ENCODE peak calls at places on chromosomes 16 and 17, in ten cellular contexts. F, W, N, Y, U, T, R, B, J and H are unnamed samples.

GRCh38 chr17:15377608-15378007 is 36.2 kb upstream of the TEKT3 start:
- DNase-seq in F (no peak), W (no peak), N (no peak), Y (peak; percentile 74), U (peak; percentile 82), T (no peak), R (no peak), B (peak; percentile 54), J (no peak), H (no peak)

GRCh38 chr17:77502626-77503292 is 362.0 kb downstream of the SEC14L1 start:
- DNase-seq in F (no peak), W (no peak), N (peak; percentile 18), Y (no peak), U (no peak), T (no peak), R (no peak), B (no peak), J (no peak), H (no peak)

GRCh38 chr16:13335894-13336293 is 434.5 kb downstream of the SHISA9 start:
- DNase-seq in F (no peak), W (no peak), N (no peak), Y (no peak), U (no peak), T (no peak), R (no peak), B (no peak), J (no peak), H (no peak)

GRCh38 chr16:24645739-24646645 is 83.5 kb upstream of the TNRC6A start:
- DNase-seq in F (no peak), W (no peak), N (no peak), Y (peak; percentile 99), U (no peak), T (no peak), R (no peak), B (peak; percentile 100), J (no peak), H (peak; percentile 98)

GRCh38 chr17:76696763-76697701 is 13.7 kb downstream of the MXRA7 start:
- DNase-seq in F (no peak), W (no peak), N (no peak), Y (no peak), U (no peak), T (no peak), R (no peak), B (no peak), J (no peak), H (peak; percentile 49)

GRCh38 chr17:72169823-72170222 is 49.0 kb downstream of the SOX9 start:
- DNase-seq in F (no peak), W (no peak), N (no peak), Y (no peak), U (no peak), T (no peak), R (no peak), B (no peak), J (no peak), H (no peak)

GRCh38 chr16:12612598-12613101 is 191.0 kb downstream of the CPPED1 start:
- DNase-seq in F (no peak), W (no peak), N (no peak), Y (no peak), U (no peak), T (no peak), R (no peak), B (no peak), J (no peak), H (no peak)

GRCh38 chr17:921161-921560 is 58.4 kb downstream of the NXN start:
- DNase-seq in F (no peak), W (no peak), N (no peak), Y (no peak), U (no peak), T (no peak), R (no peak), B (peak; percentile 47), J (no peak), H (no peak)

GRCh38 chr16:75477680-75478473 is 13.4 kb upstream of the TMEM170A start:
- DNase-seq in F (no peak), W (no peak), N (no peak), Y (no peak), U (no peak), T (no peak), R (no peak), B (no peak), J (no peak), H (no peak)

GRCh38 chr17:34146440-34147043 is 108.5 kb upstream of the CCL2 start:
- DNase-seq in F (no peak), W (peak; percentile 4), N (peak; percentile 41), Y (no peak), U (peak; percentile 8), T (no peak), R (peak; percentile 4), B (no peak), J (peak; percentile 57), H (no peak)

GRCh38 chr16:35391328-35391727 is 1931.9 kb downstream of the TP53TG3F start:
- DNase-seq in F (no peak), W (no peak), N (no peak), Y (peak; percentile 3), U (peak; percentile 3), T (no peak), R (no peak), B (peak; percentile 23), J (peak; percentile 3), H (no peak)

GRCh38 chr17:54992797-54993639 is 24.5 kb downstream of the STXBP4 start:
- DNase-seq in F (no peak), W (no peak), N (no peak), Y (peak; percentile 14), U (peak; percentile 47), T (no peak), R (no peak), B (peak; percentile 54), J (no peak), H (no peak)

GRCh38 chr16:50023626-50024025 is 1.4 kb upstream of the CNEP1R1 start:
- DNase-seq in F (no peak), W (no peak), N (no peak), Y (no peak), U (no peak), T (no peak), R (no peak), B (no peak), J (no peak), H (no peak)

GRCh38 chr17:73091770-73092517 is 544 bp downstream of the SLC39A11 start:
- DNase-seq in F (no peak), W (no peak), N (no peak), Y (no peak), U (peak; percentile 18), T (no peak), R (peak; percentile 3), B (peak; percentile 36), J (no peak), H (no peak)

GRCh38 chr16:50884066-50884860 is 142.4 kb downstream of the CYLD start:
- DNase-seq in F (no peak), W (no peak), N (no peak), Y (no peak), U (peak; percentile 2), T (no peak), R (no peak), B (no peak), J (peak; percentile 22), H (no peak)

GRCh38 chr16:89952551-89952950 is 4.0 kb downstream of the DEF8 start:
- DNase-seq in F (no peak), W (no peak), N (no peak), Y (no peak), U (no peak), T (no peak), R (no peak), B (no peak), J (no peak), H (no peak)

GRCh38 chr17:33292184-33292980 is 713 bp downstream of the ASIC2 start:
- DNase-seq in F (no peak), W (no peak), N (no peak), Y (no peak), U (no peak), T (no peak), R (no peak), B (peak; percentile 20), J (no peak), H (no peak)

GRCh38 chr17:41394254-41395016 is 3.0 kb downstream of the KRT31 start:
- DNase-seq in F (no peak), W (no peak), N (no peak), Y (no peak), U (no peak), T (no peak), R (no peak), B (peak; percentile 23), J (no peak), H (no peak)

GRCh38 chr16:86093801-86094750 is 195.1 kb downstream of the IRF8 start:
- DNase-seq in F (no peak), W (no peak), N (peak; percentile 14), Y (no peak), U (no peak), T (no peak), R (no peak), B (no peak), J (no peak), H (no peak)

GRCh38 chr17:1847191-1847590 is 17.4 kb downstream of the RPA1 start:
- DNase-seq in F (no peak), W (no peak), N (no peak), Y (no peak), U (no peak), T (no peak), R (no peak), B (no peak), J (no peak), H (no peak)

GRCh38 chr17:80270836-80271235 is 10.2 kb downstream of the RNF213 start:
- DNase-seq in F (no peak), W (no peak), N (no peak), Y (no peak), U (no peak), T (no peak), R (no peak), B (no peak), J (peak; percentile 62), H (no peak)

GRCh38 chr16:87580855-87581261 is 21.4 kb upstream of the JPH3 start:
- DNase-seq in F (no peak), W (no peak), N (no peak), Y (peak; percentile 46), U (no peak), T (no peak), R (no peak), B (peak; percentile 46), J (no peak), H (peak; percentile 85)

GRCh38 chr16:66617728-66618127 is 13.2 kb downstream of the CMTM3 start:
- DNase-seq in F (no peak), W (no peak), N (no peak), Y (no peak), U (no peak), T (no peak), R (no peak), B (no peak), J (no peak), H (no peak)